ENCODE peak calls at places on chromosomes 5 and 9, in eight cellular contexts. H is hepatocyte, U is GM23338, L is neural progenitor cell, A is endothelial cell of umbilical vein, M is HepG2, P is HCT116, Z is mammary epithelial cell. Q is an unnamed sample.

GRCh38 chr9:126373241-126373640 is 46.6 kb downstream of the MVB12B start:
- DNase-seq in L (no peak), P (no peak), U (no peak), A (peak; percentile 90), H (no peak), M (peak; percentile 52), Z (peak; percentile 69), Q (no peak)

GRCh38 chr5:115530426-115530825 is 14.1 kb downstream of the FEM1C start:
- DNase-seq in M (no peak), U (no peak), A (no peak), P (no peak), Z (peak; percentile 56), H (no peak), L (no peak), Q (no peak)

GRCh38 chr5:134873494-134873893 is 677 bp upstream of the TXNDC15 start:
- DNase-seq in M (no peak), P (no peak), H (no peak), U (peak; percentile 38), L (peak; percentile 9), Z (no peak), A (no peak), Q (peak; percentile 78)

GRCh38 chr9:128124873-128125574 is 2.5 kb downstream of the PTGES2 start:
- DNase-seq in M (peak; percentile 57), U (peak; percentile 92), L (peak; percentile 76), Z (peak; percentile 32), H (peak; percentile 76), P (peak; percentile 46), A (peak; percentile 56), Q (peak; percentile 70)

GRCh38 chr5:9241459-9241858 is 304.4 kb downstream of the SEMA5A start:
- DNase-seq in H (no peak), A (no peak), P (no peak), L (no peak), Z (no peak), U (no peak), M (no peak), Q (no peak)

GRCh38 chr5:116242363-116242762 is 157.5 kb downstream of the COMMD10 start:
- DNase-seq in H (no peak), L (no peak), P (no peak), Z (no peak), A (peak; percentile 48), M (no peak), U (no peak), Q (no peak)

GRCh38 chr9:121510766-121511555 is 11.3 kb upstream of the GGTA1 start:
- DNase-seq in A (no peak), Z (no peak), M (no peak), U (no peak), P (no peak), L (no peak), H (no peak), Q (no peak)

GRCh38 chr5:131393498-131393968 is 129.7 kb downstream of the CDC42SE2 start:
- DNase-seq in A (peak; percentile 72), U (no peak), P (no peak), M (no peak), H (no peak), Z (no peak), L (no peak), Q (no peak)

GRCh38 chr9:105290401-105290800 is 46.0 kb downstream of the SLC44A1 start:
- DNase-seq in L (no peak), A (no peak), Z (peak; percentile 82), M (no peak), U (no peak), P (no peak), H (no peak), Q (no peak)

GRCh38 chr5:35826561-35826960 is 30.1 kb upstream of the IL7R start:
- DNase-seq in A (no peak), M (no peak), P (no peak), Z (no peak), L (no peak), H (no peak), U (no peak), Q (no peak)

GRCh38 chr9:93801120-93801519 is 154.0 kb downstream of the BARX1 start:
- DNase-seq in A (no peak), Z (no peak), M (no peak), P (no peak), U (no peak), H (no peak), L (no peak), Q (no peak)

GRCh38 chr5:143399616-143400540 is 3.6 kb downstream of the NR3C1 start:
- DNase-seq in L (no peak), Z (peak; percentile 30), A (no peak), H (no peak), P (no peak), U (no peak), M (no peak), Q (peak; percentile 67)

GRCh38 chr5:114391321-114391720 is 29.5 kb downstream of the KCNN2 start:
- DNase-seq in U (no peak), A (peak; percentile 45), L (no peak), M (no peak), Z (no peak), P (no peak), H (no peak), Q (no peak)

GRCh38 chr5:51433052-51433710 is 49.9 kb downstream of the ISL1 start:
- DNase-seq in A (peak; percentile 37), Z (peak; percentile 60), U (no peak), L (no peak), H (no peak), M (no peak), P (peak; percentile 18), Q (no peak)

GRCh38 chr9:32431196-32431595 is 46.8 kb downstream of the ACO1 start:
- DNase-seq in L (no peak), P (no peak), M (no peak), U (no peak), A (no peak), H (no peak), Z (no peak), Q (no peak)

GRCh38 chr5:126676195-126676624 is 75.5 kb downstream of the PHAX start:
- DNase-seq in H (peak; percentile 79), L (peak; percentile 68), P (peak; percentile 60), M (peak; percentile 66), A (peak; percentile 56), Z (peak; percentile 57), U (peak; percentile 90), Q (peak; percentile 85)

DNA sequence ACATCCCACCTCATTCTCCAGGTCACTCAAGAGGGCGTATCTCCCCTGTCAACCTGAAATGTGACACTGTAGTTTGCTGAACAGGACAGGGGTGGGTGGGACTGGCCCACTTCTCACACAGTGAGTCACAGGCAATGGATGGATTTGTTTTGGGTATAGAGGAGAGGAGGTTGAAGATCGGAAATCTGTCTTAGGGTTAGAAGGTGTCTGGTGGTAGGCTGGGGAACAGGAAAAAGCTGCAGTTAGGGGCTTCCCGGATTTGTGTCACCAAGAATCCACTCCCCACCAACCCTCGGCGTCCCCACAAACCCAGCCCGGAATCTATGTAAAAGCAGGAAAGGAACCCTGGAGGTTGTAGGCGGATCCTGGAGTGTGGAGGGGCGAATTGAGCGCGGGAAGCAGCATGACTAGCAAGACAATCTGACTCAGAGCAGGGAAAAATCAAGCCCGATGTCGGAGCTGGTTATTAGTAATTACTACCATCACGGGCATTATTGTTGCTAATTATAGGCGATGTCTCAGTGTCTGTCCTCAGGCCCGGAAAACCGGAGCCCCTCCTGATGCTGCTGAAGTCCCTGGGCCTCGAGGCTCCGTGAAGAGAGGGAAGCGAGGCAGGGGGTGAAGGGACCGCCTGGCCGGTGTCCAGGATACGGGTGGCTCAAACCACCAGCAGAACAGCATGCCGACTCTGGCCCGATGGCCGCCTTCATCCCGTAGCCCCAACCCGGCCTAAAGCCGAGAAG is 1.7 kb upstream of the IRX1 start:
- DNase-seq in A (no peak), H (no peak), P (no peak), U (peak; percentile 64), L (peak; percentile 32), Z (peak; percentile 51), M (no peak), Q (no peak)
- H3K27me3 ChIP-seq in A (peaks cover 59% of the 10 kb centered on the region), H (peaks cover 93% of the 10 kb centered on the region), P (no peaks in the 10 kb centered on the region), U (peaks cover 95% of the 10 kb centered on the region), L (peaks cover 100% of the 10 kb centered on the region), Z (no peaks in the 10 kb centered on the region), M (peaks cover 17% of the 10 kb centered on the region), Q (no peaks in the 10 kb centered on the region)

DNA sequence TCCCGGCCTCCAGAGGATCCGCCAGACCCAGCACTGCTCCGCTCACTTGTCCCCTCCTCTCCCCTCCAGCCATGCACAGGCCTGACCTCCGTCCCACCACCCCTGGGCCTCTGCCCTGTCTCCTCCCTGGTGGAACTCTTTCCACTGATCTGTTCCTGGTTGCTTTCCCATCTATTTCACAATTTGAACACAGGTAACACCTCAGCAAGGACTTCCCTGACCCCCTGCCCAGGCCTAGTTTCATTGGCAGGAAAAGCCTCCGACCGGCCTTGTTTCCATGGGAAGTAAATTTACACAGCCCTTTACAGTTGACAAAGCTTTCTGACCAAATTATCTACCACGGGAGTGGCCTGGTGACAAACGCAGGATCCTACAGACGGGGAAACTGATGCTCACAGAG is 14.8 kb downstream of the QSOX2 start:
- DNase-seq in U (no peak), Z (no peak), A (no peak), P (no peak), L (no peak), H (no peak), M (no peak), Q (no peak)
- H3K4me2 ChIP-seq in U (no peak overlapping the region), Z (no peak overlapping the region), A (no peak overlapping the region), P (no peak overlapping the region), L (no peak overlapping the region), H (no peak overlapping the region), M (no peak overlapping the region), Q (no peak overlapping the region)

GRCh38 chr9:130264414-130265350 is 878 bp upstream of the HMCN2 start:
- DNase-seq in H (no peak), L (no peak), Z (no peak), A (no peak), P (no peak), M (no peak), U (no peak), Q (no peak)
- H3K27me3 ChIP-seq in H (peaks cover 86% of the 10 kb centered on the region), L (peaks cover 46% of the 10 kb centered on the region), Z (peaks cover 15% of the 10 kb centered on the region), A (peaks cover 53% of the 10 kb centered on the region), P (peaks cover 17% of the 10 kb centered on the region), M (peaks cover 70% of the 10 kb centered on the region), U (peaks cover 35% of the 10 kb centered on the region), Q (no peaks in the 10 kb centered on the region)

GRCh38 chr9:35342221-35342620 is 147.7 kb upstream of the RUSC2 start:
- DNase-seq in U (no peak), Z (no peak), H (no peak), L (no peak), P (no peak), A (no peak), M (no peak), Q (no peak)

GRCh38 chr9:35341021-35341420 is 148.9 kb upstream of the RUSC2 start:
- DNase-seq in P (no peak), M (no peak), U (no peak), H (no peak), L (no peak), Z (no peak), A (no peak), Q (no peak)

GRCh38 chr9:35340046-35340445 is 149.9 kb upstream of the RUSC2 start:
- DNase-seq in U (no peak), P (no peak), H (no peak), M (no peak), Z (no peak), A (no peak), L (no peak), Q (no peak)

GRCh38 chr9:35338561-35339274 is 151.2 kb upstream of the RUSC2 start:
- DNase-seq in H (no peak), M (no peak), U (no peak), Z (no peak), L (no peak), A (no peak), P (no peak), Q (no peak)

GRCh38 chr9:35341585-35341984 is 148.3 kb upstream of the RUSC2 start:
- DNase-seq in L (no peak), P (no peak), M (no peak), A (peak; percentile 94), H (peak; percentile 27), Z (no peak), U (peak; percentile 41), Q (no peak)
- H3K4me2 ChIP-seq in L (no peak overlapping the region), P (no peak overlapping the region), M (no peak overlapping the region), A (peak overlapping the region; percentile 57), H (peak overlapping the region; percentile 48), Z (no peak overlapping the region), U (no peak overlapping the region), Q (no peak overlapping the region)

GRCh38 chr9:131043097-131043496 is 34.1 kb downstream of the LAMC3 start:
- DNase-seq in A (no peak), M (no peak), H (peak; percentile 62), U (no peak), L (no peak), Z (no peak), P (no peak), Q (peak; percentile 76)
- H3K27me3 ChIP-seq in A (no peaks in the 10 kb centered on the region), M (peaks cover 52% of the 10 kb centered on the region), H (no peaks in the 10 kb centered on the region), U (no peaks in the 10 kb centered on the region), L (no peaks in the 10 kb centered on the region), Z (no peaks in the 10 kb centered on the region), P (no peaks in the 10 kb centered on the region), Q (no peaks in the 10 kb centered on the region)